ENCODE peak calls at places on chromosomes 12 and 14, in seven cellular contexts. S is T-helper 9 cell; K is stimulated activated CD4-positive, alpha-beta T cell treated with anti-CD3 and anti-CD28 coated beads, Interleukin-1b, Interleukin-23, amount 100 ng/mL, for 1 hour; F is heart right ventricle; H is activated T-cell treated with anti-CD3 and anti-CD28 coated beads for 1 hour; D is AG04449; Z is T-helper 22 cell. A is an unnamed sample.

GRCh38 chr14:71452987-71453386 is 479.2 kb upstream of the RGS6 start:
- DNase-seq in S (no peak), K (no peak), F (no peak), H (no peak), D (no peak), Z (no peak), A (no peak)

GRCh38 chr12:93785262-93786010 is 108.3 kb downstream of the CRADD start:
- DNase-seq in S (peak), K (no peak), F (no peak), H (no peak), D (no peak), Z (peak), A (peak)

GRCh38 chr12:132685400-132685799 is 1.7 kb downstream of the POLE start:
- DNase-seq in S (no peak), K (no peak), F (no peak), H (no peak), D (no peak), Z (no peak), A (no peak)

GRCh38 chr12:50088577-50089335 is 3.6 kb downstream of the SMARCD1 start:
- DNase-seq in S (peak), K (peak), F (no peak), H (no peak), D (no peak), Z (no peak), A (peak)

GRCh38 chr12:10722502-10722904 is 620 bp downstream of the YBX3 start:
- DNase-seq in S (peak), K (no peak), F (peak), H (peak), D (no peak), Z (no peak), A (peak)

GRCh38 chr12:105257321-105257728 is 21.4 kb upstream of the APPL2 start:
- DNase-seq in S (no peak), K (no peak), F (no peak), H (no peak), D (peak), Z (no peak), A (no peak)

GRCh38 chr12:89230376-89231101 is 121.8 kb downstream of the DUSP6 start:
- DNase-seq in S (no peak), K (no peak), F (no peak), H (no peak), D (no peak), Z (no peak), A (no peak)

GRCh38 chr14:61160798-61161197 is 120.3 kb downstream of the TMEM30B start:
- DNase-seq in S (no peak), K (no peak), F (no peak), H (no peak), D (no peak), Z (no peak), A (no peak)

GRCh38 chr14:99955826-99956455 is 109.3 kb upstream of the EVL start:
- DNase-seq in S (no peak), K (no peak), F (no peak), H (no peak), D (no peak), Z (no peak), A (no peak)

GRCh38 chr12:47791874-47792273 is 18.8 kb downstream of the SLC48A1 start:
- DNase-seq in S (no peak), K (no peak), F (peak), H (no peak), D (no peak), Z (no peak), A (no peak)

GRCh38 chr14:53035796-53036195 is 84.9 kb upstream of the FERMT2 start:
- DNase-seq in S (no peak), K (no peak), F (no peak), H (no peak), D (no peak), Z (no peak), A (no peak)

GRCh38 chr14:23377201-23377550 is 330 bp downstream of the CMTM5 start:
- DNase-seq in S (no peak), K (no peak), F (no peak), H (no peak), D (no peak), Z (no peak), A (no peak)

GRCh38 chr12:132026061-132026795 is 76.5 kb downstream of the EP400 start:
- DNase-seq in S (no peak), K (no peak), F (no peak), H (no peak), D (no peak), Z (no peak), A (no peak)

GRCh38 chr14:53757732-53758131 is 198.9 kb downstream of the BMP4 start:
- DNase-seq in S (no peak), K (no peak), F (no peak), H (no peak), D (no peak), Z (no peak), A (no peak)